ENCODE peak calls at places on chromosomes 12 and 14, in four cellular contexts. C, H, J and O are unnamed samples.

GRCh38 chr14:81165188-81165587 is 55.6 kb downstream of the GTF2A1 start:
- DNase-seq in C (no peak), H (no peak), J (no peak), O (no peak)

GRCh38 chr12:19894049-19894448 is 454.8 kb downstream of the AEBP2 start:
- DNase-seq in C (no peak), H (no peak), J (no peak), O (peak)

GRCh38 chr14:106879241-106879640 is 1352.9 kb downstream of the TMEM121 start:
- DNase-seq in C (peak), H (no peak), J (no peak), O (no peak)

GRCh38 chr12:12804432-12804886 is 8.7 kb upstream of the DDX47 start:
- DNase-seq in C (peak), H (no peak), J (no peak), O (peak)

GRCh38 chr14:32623300-32624093 is 294.4 kb downstream of the AKAP6 start:
- DNase-seq in C (peak), H (no peak), J (no peak), O (peak)

GRCh38 chr14:95488376-95489162 is 27.9 kb downstream of the SYNE3 start:
- DNase-seq in C (no peak), H (no peak), J (no peak), O (no peak)

GRCh38 chr12:54592316-54592715 is 3.9 kb upstream of the PPP1R1A start:
- DNase-seq in C (no peak), H (no peak), J (no peak), O (peak)

GRCh38 chr12:121532503-121533390 is 48.1 kb downstream of the KDM2B start:
- DNase-seq in C (no peak), H (no peak), J (no peak), O (no peak)

GRCh38 chr12:76316468-76316867 is 31.7 kb downstream of the BBS10 start:
- DNase-seq in C (no peak), H (no peak), J (no peak), O (no peak)

GRCh38 chr12:61490732-61491498 is 769.3 kb upstream of the USP15 start:
- DNase-seq in C (no peak), H (no peak), J (no peak), O (peak)

GRCh38 chr14:49106721-49107689 is 479.2 kb downstream of the RPS29 start:
- DNase-seq in C (no peak), H (no peak), J (no peak), O (no peak)

GRCh38 chr14:61188936-61189808 is 92.0 kb downstream of the TMEM30B start:
- DNase-seq in C (peak), H (peak), J (peak), O (peak)

GRCh38 chr14:48874701-48875100 is 711.5 kb downstream of the RPS29 start:
- DNase-seq in C (no peak), H (no peak), J (no peak), O (no peak)

GRCh38 chr12:115660211-115660805 is 617.2 kb downstream of the MED13L start:
- DNase-seq in C (peak), H (no peak), J (no peak), O (no peak)

GRCh38 chr12:72612171-72612570 is 340.0 kb downstream of the TRHDE start:
- DNase-seq in C (no peak), H (no peak), J (no peak), O (no peak)

GRCh38 chr12:1838223-1838993 is 18.0 kb downstream of the LRTM2 start:
- DNase-seq in C (no peak), H (no peak), J (no peak), O (no peak)

GRCh38 chr14:88013750-88014349 is 8.9 kb downstream of the GPR65 start:
- DNase-seq in C (peak), H (no peak), J (no peak), O (peak)

GRCh38 chr14:43900173-43900655 is 606.9 kb downstream of the FSCB start:
- DNase-seq in C (no peak), H (no peak), J (no peak), O (no peak)

GRCh38 chr14:92144708-92145107 is 22.9 kb downstream of the CPSF2 start:
- DNase-seq in C (peak), H (no peak), J (no peak), O (no peak)

GRCh38 chr12:107079172-107080011 is 14.0 kb downstream of the CRY1 start:
- DNase-seq in C (peak), H (no peak), J (no peak), O (peak)